ENCODE peak calls at places on chromosomes 2 and 18, in seven cellular contexts. B, G, F, O, Z, V and E are unnamed samples.
A peak's percentile ranks its signal among the peaks of the same experiment; 100 is the strongest.

GRCh38 chr2:20242727-20243377 is 17.9 kb upstream of the SDC1 start:
- DNase-seq in V (no peak), G (no peak), B (no peak), Z (no peak), F (no peak), O (no peak), E (no peak)

GRCh38 chr2:222752731-222753130 is 81.3 kb downstream of the MOGAT1 start:
- DNase-seq in Z (no peak), F (no peak), O (no peak), B (no peak), V (no peak), G (no peak), E (no peak)

GRCh38 chr2:118266086-118266485 is 177.8 kb downstream of the INSIG2 start:
- DNase-seq in Z (no peak), O (no peak), G (no peak), V (no peak), F (no peak), B (no peak), E (no peak)

GRCh38 chr2:85778646-85779364 is 25.0 kb downstream of the ATOH8 start:
- DNase-seq in B (no peak), Z (no peak), G (no peak), V (no peak), F (no peak), O (no peak), E (no peak)

GRCh38 chr2:224836263-224836662 is 120.1 kb upstream of the CCDC195 start:
- DNase-seq in F (no peak), Z (no peak), V (no peak), G (no peak), O (no peak), B (no peak), E (no peak)

GRCh38 chr18:25141796-25142365 is 210.1 kb downstream of the ZNF521 start:
- DNase-seq in G (no peak), V (no peak), Z (no peak), O (no peak), B (no peak), F (peak; percentile 77), E (no peak)

GRCh38 chr2:66434679-66435548 is at the start of gene MEIS1:
- DNase-seq in B (no peak), O (peak; percentile 99), G (peak; percentile 95), V (peak; percentile 78), Z (peak; percentile 80), F (peak; percentile 100), E (peak; percentile 76)

GRCh38 chr2:74834806-74835755 is 1.2 kb downstream of the HK2 start:
- DNase-seq in Z (no peak), O (peak; percentile 63), F (peak; percentile 66), G (peak; percentile 74), B (peak; percentile 81), V (peak; percentile 47), E (peak; percentile 49)

GRCh38 chr2:120298173-120298835 is 45.7 kb downstream of the RALB start:
- DNase-seq in V (no peak), B (no peak), F (peak; percentile 76), O (no peak), Z (no peak), G (no peak), E (no peak)

GRCh38 chr18:44798433-44799048 is 117.9 kb downstream of the SETBP1 start:
- DNase-seq in G (peak; percentile 34), O (no peak), V (no peak), F (no peak), B (no peak), Z (no peak), E (no peak)

GRCh38 chr2:149393647-149394046 is 63.3 kb downstream of the LYPD6 start:
- DNase-seq in G (no peak), F (no peak), B (no peak), O (no peak), V (no peak), Z (no peak), E (no peak)

GRCh38 chr2:43605851-43606250 is 10.0 kb upstream of the THADA start:
- DNase-seq in Z (no peak), V (no peak), G (no peak), B (no peak), O (no peak), F (peak; percentile 42), E (no peak)